ENCODE peak calls at places on chromosomes 12 and 14, in seven cellular contexts. W is tibial nerve, H is OCI-LY7, Z is AG04449, Q is hepatocyte, K is right lobe of liver, S is fibroblast of lung. A is an unnamed sample.

GRCh38 chr14:88104710-88105109 is 99.8 kb downstream of the GPR65 start:
- DNase-seq in W (no peak), H (no peak), Z (no peak), Q (no peak), K (no peak), S (no peak), A (no peak)

GRCh38 chr12:93803408-93803807 is 126.2 kb downstream of the CRADD start:
- DNase-seq in W (no peak), H (no peak), Z (peak; percentile 74), Q (peak; percentile 60), K (no peak), S (peak; percentile 88), A (peak; percentile 90)

GRCh38 chr12:95118138-95118787 is 44.8 kb upstream of the NR2C1 start:
- DNase-seq in W (no peak), H (no peak), Z (no peak), Q (no peak), K (no peak), S (peak; percentile 93), A (peak; percentile 93)

GRCh38 chr12:104667139-104667538 is 210.4 kb downstream of the CHST11 start:
- DNase-seq in W (no peak), H (no peak), Z (no peak), Q (peak; percentile 28), K (no peak), S (peak; percentile 82), A (peak; percentile 87)

GRCh38 chr14:50062438-50063039 is 53.8 kb downstream of the VCPKMT start:
- DNase-seq in W (no peak), H (peak; percentile 91), Z (no peak), Q (peak; percentile 86), K (no peak), S (peak; percentile 85), A (peak; percentile 62)

GRCh38 chr14:51517116-51517515 is 134.6 kb upstream of the FRMD6 start:
- DNase-seq in W (no peak), H (no peak), Z (no peak), Q (no peak), K (no peak), S (no peak), A (peak; percentile 45)

GRCh38 chr14:59306775-59307174 is 118.3 kb downstream of the DAAM1 start:
- DNase-seq in W (no peak), H (no peak), Z (no peak), Q (no peak), K (no peak), S (peak; percentile 86), A (peak; percentile 61)

GRCh38 chr14:75522224-75522764 is at the start of gene BATF:
- DNase-seq in W (peak; percentile 41), H (peak; percentile 61), Z (no peak), Q (no peak), K (peak; percentile 59), S (no peak), A (no peak)

GRCh38 chr12:106139422-106140141 is 828 bp upstream of the NUAK1 start:
- DNase-seq in W (peak; percentile 39), H (no peak), Z (no peak), Q (peak; percentile 90), K (peak; percentile 84), S (peak; percentile 82), A (peak; percentile 60)

GRCh38 chr12:64813733-64814132 is 10.7 kb upstream of the TBC1D30 start:
- DNase-seq in W (no peak), H (no peak), Z (no peak), Q (no peak), K (no peak), S (no peak), A (no peak)

GRCh38 chr14:32330356-32331226 is 1.5 kb downstream of the AKAP6 start:
- DNase-seq in W (no peak), H (no peak), Z (no peak), Q (no peak), K (no peak), S (no peak), A (no peak)

GRCh38 chr12:104562763-104563162 is 106.0 kb downstream of the CHST11 start:
- DNase-seq in W (no peak), H (no peak), Z (no peak), Q (no peak), K (no peak), S (no peak), A (no peak)

GRCh38 chr12:40446385-40446784 is 221.6 kb downstream of the LRRK2 start:
- DNase-seq in W (no peak), H (peak; percentile 47), Z (no peak), Q (peak; percentile 31), K (no peak), S (no peak), A (peak; percentile 31)

GRCh38 chr14:62189698-62190097 is 427.5 kb downstream of the SNAPC1 start:
- DNase-seq in W (no peak), H (no peak), Z (no peak), Q (no peak), K (no peak), S (peak; percentile 82), A (peak; percentile 76)

GRCh38 chr14:22448905-22449611 is 140.0 kb downstream of the DAD1 start:
- DNase-seq in W (no peak), H (peak; percentile 73), Z (no peak), Q (no peak), K (no peak), S (no peak), A (no peak)

DNA sequence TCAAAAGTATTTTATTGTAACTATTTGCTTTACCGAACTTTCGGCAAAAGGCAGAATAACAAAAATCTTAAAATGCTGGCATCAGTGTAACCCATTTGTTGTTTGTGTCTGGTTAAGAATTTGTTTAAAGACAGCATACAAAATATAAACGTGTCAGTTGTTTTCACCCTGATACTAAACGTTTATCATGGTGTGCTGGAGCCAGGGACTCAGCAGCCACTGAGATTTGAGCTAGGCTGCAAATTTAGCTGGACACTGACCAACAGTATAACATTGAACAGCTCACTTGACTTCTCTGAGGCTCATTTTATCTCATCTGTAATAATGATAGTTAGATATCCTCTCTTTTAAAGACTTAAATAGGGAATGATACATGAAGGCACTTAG is 183.7 kb downstream of the TMTC3 start:
- DNase-seq in W (no peak), H (no peak), Z (no peak), Q (no peak), K (no peak), S (peak; percentile 39), A (peak; percentile 63)
- H3K4me3 ChIP-seq in W (no peak overlapping the region), H (no peak overlapping the region), Z (no peak overlapping the region), Q (no peak overlapping the region), K (no peak overlapping the region), S (no peak overlapping the region), A (no peak overlapping the region)

DNA sequence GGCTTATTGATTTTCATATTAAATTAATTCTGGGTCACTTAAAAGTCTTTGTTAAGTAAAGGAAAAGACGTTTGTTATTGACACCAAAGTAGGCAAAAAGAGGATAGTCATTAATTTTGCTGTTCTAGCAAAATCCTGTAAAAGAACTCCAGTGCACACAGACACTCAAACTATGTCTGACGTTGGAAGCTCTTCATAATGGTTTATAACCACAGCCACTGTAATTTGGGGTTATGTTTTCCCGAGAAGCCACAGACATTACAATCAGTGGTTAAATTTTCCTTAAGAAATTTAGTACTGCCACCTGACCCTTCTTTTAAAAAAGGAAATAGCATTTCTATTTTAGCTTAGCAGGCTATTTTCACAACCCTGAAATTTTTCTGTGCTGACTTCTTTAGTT is 267.5 kb downstream of the CCDC91 start:
- DNase-seq in W (no peak), H (no peak), Z (no peak), Q (no peak), K (no peak), S (peak; percentile 84), A (no peak)
- H3K4me3 ChIP-seq in W (no peak overlapping the region), H (no peak overlapping the region), Z (no peak overlapping the region), Q (no peak overlapping the region), K (no peak overlapping the region), S (no peak overlapping the region), A (no peak overlapping the region)

GRCh38 chr14:54570651-54571415 is 3.9 kb downstream of the SAMD4A start:
- DNase-seq in W (no peak), H (no peak), Z (no peak), Q (no peak), K (no peak), S (peak; percentile 92), A (peak; percentile 84)
- H3K4me3 ChIP-seq in W (no peak overlapping the region), H (no peak overlapping the region), Z (peak overlapping the region; percentile 30), Q (no peak overlapping the region), K (no peak overlapping the region), S (peak overlapping the region; percentile 70), A (no peak overlapping the region)

GRCh38 chr14:94075008-94075407 is 6.0 kb downstream of the DDX24 start:
- DNase-seq in W (no peak), H (no peak), Z (no peak), Q (no peak), K (no peak), S (no peak), A (no peak)

GRCh38 chr14:94077111-94077821 is 3.7 kb downstream of the DDX24 start:
- DNase-seq in W (no peak), H (no peak), Z (no peak), Q (no peak), K (no peak), S (no peak), A (no peak)

GRCh38 chr14:94079891-94080605 is 954 bp downstream of the DDX24 start:
- DNase-seq in W (no peak), H (no peak), Z (no peak), Q (no peak), K (no peak), S (peak; percentile 53), A (peak; percentile 32)

GRCh38 chr14:94077823-94078222 is 3.2 kb downstream of the DDX24 start:
- DNase-seq in W (no peak), H (no peak), Z (no peak), Q (no peak), K (no peak), S (no peak), A (no peak)

DNA sequence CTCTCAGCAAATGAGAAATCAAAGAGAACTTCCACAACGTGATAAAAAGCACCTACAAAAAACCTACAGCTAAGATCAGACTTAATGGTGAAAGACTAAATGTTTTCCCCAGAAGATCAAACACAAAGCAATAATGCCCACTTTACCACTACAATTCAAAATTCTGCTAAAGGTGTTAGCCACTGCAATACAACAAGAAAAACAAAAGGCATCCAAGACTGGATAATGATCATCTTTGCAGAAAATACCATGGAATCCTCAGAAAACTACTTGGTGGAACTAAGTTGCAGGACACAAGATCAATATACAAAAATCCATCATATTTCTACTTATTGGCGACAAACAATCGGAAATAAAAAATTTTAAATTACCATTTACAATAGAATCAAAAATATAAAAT is 6.5 kb downstream of the DDX24 start:
- DNase-seq in W (no peak), H (no peak), Z (no peak), Q (no peak), K (no peak), S (no peak), A (no peak)
- H3K4me3 ChIP-seq in W (no peak overlapping the region), H (no peak overlapping the region), Z (no peak overlapping the region), Q (no peak overlapping the region), K (no peak overlapping the region), S (no peak overlapping the region), A (no peak overlapping the region)

GRCh38 chr14:36684946-36685345 is 23.3 kb downstream of the PAX9 start:
- DNase-seq in W (no peak), H (no peak), Z (no peak), Q (no peak), K (no peak), S (no peak), A (no peak)
- H3K4me3 ChIP-seq in W (no peak overlapping the region), H (no peak overlapping the region), Z (no peak overlapping the region), Q (no peak overlapping the region), K (no peak overlapping the region), S (no peak overlapping the region), A (no peak overlapping the region)